ENCODE peak calls at places on chromosomes 6 and 20, in six cellular contexts. R is hepatocyte, S is adrenal gland, M is psoas muscle, D is heart left ventricle, V is lung. I is an unnamed sample. For H3K4me1, the result is how much of the 10 kb centered on the place peaks cover.

GRCh38 chr20:40651121-40651520 is 37.9 kb downstream of the MAFB start:
- DNase-seq in R (no peak), S (no peak), M (no peak), D (no peak), V (no peak), I (no peak)

GRCh38 chr20:46215913-46216707 is 92.2 kb downstream of the CDH22 start:
- DNase-seq in R (peak), S (peak), M (peak), D (peak), V (no peak), I (no peak)

GRCh38 chr20:9140172-9140760 is 71.4 kb downstream of the PLCB4 start:
- DNase-seq in R (no peak), S (no peak), M (no peak), D (no peak), V (no peak), I (no peak)

GRCh38 chr20:32663704-32664351 is 9.9 kb downstream of the C20orf203 start:
- DNase-seq in R (no peak), S (no peak), M (no peak), D (no peak), V (no peak), I (no peak)

GRCh38 chr6:99993533-99994251 is at the start of gene MCHR2:
- DNase-seq in R (peak), S (no peak), M (no peak), D (no peak), V (no peak), I (no peak)

GRCh38 chr20:44187054-44187762 is at the start of gene JPH2:
- DNase-seq in R (peak), S (peak), M (peak), D (peak), V (no peak), I (peak)

GRCh38 chr20:63043348-63044203 is 36.8 kb upstream of the BHLHE23 start:
- DNase-seq in R (no peak), S (no peak), M (peak), D (no peak), V (no peak), I (no peak)

GRCh38 chr20:20630551-20630950 is 81.9 kb downstream of the RALGAPA2 start:
- DNase-seq in R (no peak), S (no peak), M (no peak), D (no peak), V (no peak), I (no peak)

GRCh38 chr6:55668625-55669024 is 89.6 kb upstream of the HMGCLL1 start:
- DNase-seq in R (peak), S (no peak), M (no peak), D (no peak), V (no peak), I (no peak)

GRCh38 chr6:2794171-2794730 is 29.1 kb downstream of the WRNIP1 start:
- DNase-seq in R (no peak), S (no peak), M (no peak), D (no peak), V (no peak), I (no peak)

GRCh38 chr20:4961746-4962145 is 39.6 kb downstream of the SLC23A2 start:
- DNase-seq in R (peak), S (peak), M (no peak), D (peak), V (no peak), I (no peak)

GRCh38 chr20:33545763-33546162 is 55.9 kb downstream of the CBFA2T2 start:
- DNase-seq in R (no peak), S (no peak), M (no peak), D (no peak), V (no peak), I (no peak)

DNA sequence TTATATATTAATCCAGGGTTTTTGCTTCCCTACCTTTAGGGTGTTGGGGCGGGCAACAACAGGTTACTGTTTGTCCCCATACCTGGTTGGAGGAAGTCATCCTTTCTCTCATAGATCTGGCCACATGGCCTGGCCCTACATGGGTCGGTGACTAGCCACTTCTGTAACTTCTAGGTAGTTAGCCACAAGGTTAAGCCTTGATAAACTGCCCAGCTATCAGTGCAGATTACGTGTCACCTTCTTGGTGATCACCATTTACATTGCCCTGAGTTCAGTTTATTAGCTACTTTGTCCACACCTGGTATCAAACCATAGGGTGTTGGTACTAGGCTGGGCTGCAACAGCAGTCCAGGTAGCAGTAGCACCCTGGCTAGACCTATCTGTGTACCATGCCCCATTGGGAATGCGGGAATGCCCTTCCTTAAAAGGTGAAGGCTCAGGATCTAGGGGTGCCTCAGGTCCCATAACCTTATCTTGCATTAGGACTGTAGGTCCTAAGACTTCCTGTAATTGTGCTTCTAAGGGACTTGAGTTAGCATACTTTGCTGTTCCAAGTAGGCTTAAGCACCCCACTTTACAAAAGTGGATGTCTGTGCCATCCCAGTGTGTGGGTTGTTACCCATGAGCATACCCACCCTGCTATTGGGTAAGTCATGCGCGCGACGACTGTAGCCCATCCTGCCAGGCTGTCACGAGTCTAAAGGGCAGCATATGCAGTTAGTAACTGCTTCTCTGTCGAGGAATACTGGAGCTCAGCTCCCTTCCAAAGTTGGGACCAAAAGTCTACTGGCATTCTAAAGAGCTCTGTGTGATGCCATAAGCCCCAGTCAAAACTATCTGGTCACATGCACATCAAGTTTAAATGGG is 5.2 kb downstream of the ZKSCAN3 start:
- DNase-seq in R (no peak), S (no peak), M (no peak), D (no peak), V (no peak), I (no peak)
- H3K4me1 ChIP-seq in R (under half), S (under half), M (under half), D (under half), V (under half), I (under half)

GRCh38 chr20:11354841-11355240 is 562.9 kb upstream of the BTBD3 start:
- DNase-seq in R (no peak), S (no peak), M (no peak), D (no peak), V (no peak), I (no peak)
- H3K4me1 ChIP-seq in R (under half), S (under half), M (under half), D (under half), V (under half), I (under half)

GRCh38 chr6:43186019-43186418 is 4.0 kb downstream of the CUL9 start:
- DNase-seq in R (no peak), S (no peak), M (no peak), D (no peak), V (no peak), I (no peak)

GRCh38 chr6:43188426-43188825 is 6.4 kb downstream of the CUL9 start:
- DNase-seq in R (no peak), S (peak), M (no peak), D (no peak), V (no peak), I (no peak)

GRCh38 chr6:43185391-43185790 is 3.4 kb downstream of the CUL9 start:
- DNase-seq in R (no peak), S (no peak), M (no peak), D (no peak), V (no peak), I (no peak)

GRCh38 chr6:43187821-43188220 is 5.8 kb downstream of the CUL9 start:
- DNase-seq in R (no peak), S (no peak), M (no peak), D (no peak), V (no peak), I (no peak)

DNA sequence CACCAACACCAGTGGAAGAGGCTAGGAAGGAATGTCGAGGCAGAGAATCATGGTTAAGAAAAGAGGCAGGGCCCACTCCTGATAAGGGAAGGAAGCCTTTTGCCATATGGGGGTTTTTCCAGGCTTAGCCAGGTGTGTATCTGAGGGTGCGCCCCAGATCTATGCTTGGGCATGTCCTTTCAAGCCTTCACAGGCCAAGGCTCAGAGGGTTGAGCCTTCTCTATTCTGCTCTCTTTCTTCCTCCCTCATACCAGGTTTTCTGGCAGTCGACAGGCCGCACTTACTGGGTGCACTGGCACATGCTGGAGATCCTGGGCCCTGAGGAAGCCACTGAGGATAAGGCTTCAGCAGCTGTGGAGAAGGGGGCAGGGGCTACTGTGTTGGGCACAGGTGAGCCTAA is 4.7 kb downstream of the CUL9 start:
- DNase-seq in R (no peak), S (peak), M (no peak), D (no peak), V (no peak), I (no peak)
- H3K4me1 ChIP-seq in R (under half), S (under half), M (under half), D (under half), V (under half), I (under half)

GRCh38 chr6:90101403-90101802 is 195.2 kb downstream of the BACH2 start:
- DNase-seq in R (no peak), S (no peak), M (no peak), D (no peak), V (no peak), I (no peak)

GRCh38 chr6:90097357-90097756 is 199.3 kb downstream of the BACH2 start:
- DNase-seq in R (no peak), S (no peak), M (no peak), D (no peak), V (no peak), I (no peak)

GRCh38 chr6:90098637-90099036 is 198.0 kb downstream of the BACH2 start:
- DNase-seq in R (no peak), S (no peak), M (no peak), D (no peak), V (no peak), I (no peak)

GRCh38 chr6:90098025-90098474 is 198.6 kb downstream of the BACH2 start:
- DNase-seq in R (peak), S (peak), M (peak), D (peak), V (peak), I (peak)

DNA sequence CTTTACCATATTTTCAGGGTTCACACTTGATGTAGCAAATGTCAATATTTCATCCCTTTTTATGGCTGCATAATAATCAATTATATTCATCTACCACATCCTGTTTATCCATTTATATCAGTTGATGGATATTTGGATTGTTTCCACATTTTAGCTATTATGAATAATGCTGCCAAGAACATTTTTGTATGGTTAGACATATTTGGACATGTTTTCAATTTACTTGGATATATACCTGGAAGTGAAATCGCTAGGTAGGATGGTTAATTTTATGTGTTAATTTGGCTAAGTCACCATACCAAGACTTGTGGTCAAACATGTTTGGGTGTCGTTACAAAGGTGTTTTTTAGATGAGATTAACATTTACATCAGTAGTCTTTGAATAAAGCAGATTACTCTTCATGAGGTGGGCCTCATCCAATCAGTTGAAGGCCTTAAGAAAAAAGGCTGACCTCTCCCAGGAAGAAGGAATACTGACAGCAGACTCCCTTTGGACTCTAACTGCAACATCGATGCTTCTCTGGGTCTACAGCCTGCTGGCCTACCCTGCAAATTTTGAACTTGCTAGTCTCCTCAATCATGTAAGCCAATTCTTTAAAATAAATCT is 196.5 kb downstream of the BACH2 start:
- DNase-seq in R (no peak), S (no peak), M (no peak), D (no peak), V (no peak), I (no peak)
- H3K4me1 ChIP-seq in R (under half), S (under half), M (under half), D (under half), V (under half), I (half or more)

GRCh38 chr6:79574636-79575035 is 37.4 kb upstream of the LCA5 start:
- DNase-seq in R (peak), S (no peak), M (no peak), D (no peak), V (no peak), I (no peak)
- H3K4me1 ChIP-seq in R (under half), S (under half), M (under half), D (under half), V (under half), I (under half)

DNA sequence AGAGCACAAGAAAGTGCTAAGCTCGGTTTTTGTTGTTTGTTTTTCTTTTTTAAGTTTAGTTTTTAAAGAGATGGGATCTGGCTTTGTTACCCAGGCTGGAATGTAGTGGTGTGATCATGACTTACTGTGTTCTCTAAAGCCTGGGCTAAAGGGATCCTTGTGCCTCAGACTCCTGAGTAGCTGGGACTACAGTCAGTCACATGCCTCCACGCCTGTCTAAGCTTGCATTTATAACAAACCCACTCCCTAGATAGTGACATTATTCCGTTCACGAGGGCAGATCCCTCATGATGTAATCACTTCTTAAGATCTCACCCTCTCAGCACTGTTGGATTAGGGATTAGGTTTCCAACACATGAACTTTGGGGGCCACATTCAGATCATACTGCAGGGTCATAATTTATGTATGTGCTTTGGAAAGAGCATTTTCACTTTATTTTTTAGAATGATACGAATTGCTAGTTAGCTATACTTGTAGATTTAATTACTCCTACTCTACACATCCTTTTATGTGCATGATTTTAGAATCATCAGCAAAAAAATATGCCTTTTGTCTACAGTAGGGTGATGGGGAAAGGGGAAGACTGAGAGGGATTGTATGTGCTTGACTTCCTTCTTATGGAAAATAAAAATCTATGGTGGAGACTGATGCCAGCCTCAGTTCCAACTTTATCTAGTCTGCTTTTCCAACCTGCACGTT is 167.8 kb downstream of the JARID2 start:
- DNase-seq in R (no peak), S (no peak), M (no peak), D (no peak), V (no peak), I (no peak)
- H3K4me1 ChIP-seq in R (under half), S (under half), M (half or more), D (under half), V (under half), I (under half)

I was measured in thoracic aorta.